ENCODE peak calls at places on chromosomes 6 and 20, in seven cellular contexts. D is PC-9, Q is Panc1, T is HCT116, F is prostate gland, S is spleen, N is esophagus squamous epithelium. R is an unnamed sample.

GRCh38 chr6:163333038-163333437 is 81.5 kb upstream of the QKI start:
- DNase-seq in D (no peak), Q (no peak), T (no peak), F (no peak), S (no peak), N (no peak), R (no peak)

GRCh38 chr6:25872804-25873203 is 1.2 kb downstream of the SLC17A3 start:
- DNase-seq in D (no peak), Q (no peak), T (no peak), F (no peak), S (no peak), N (no peak), R (no peak)

GRCh38 chr20:62901891-62902290 is 24.4 kb downstream of the DIDO1 start:
- DNase-seq in D (no peak), Q (no peak), T (no peak), F (no peak), S (no peak), N (no peak), R (no peak)

GRCh38 chr20:54875307-54875706 is 399.9 kb downstream of the DOK5 start:
- DNase-seq in D (no peak), Q (no peak), T (no peak), F (no peak), S (no peak), N (no peak), R (no peak)

GRCh38 chr6:97663252-97663651 is 380.2 kb upstream of the MMS22L start:
- DNase-seq in D (no peak), Q (no peak), T (no peak), F (no peak), S (peak; percentile 19), N (no peak), R (no peak)

GRCh38 chr20:13117200-13117599 is 103.9 kb upstream of the ISM1 start:
- DNase-seq in D (no peak), Q (no peak), T (no peak), F (no peak), S (no peak), N (no peak), R (no peak)

GRCh38 chr20:57849126-57849867 is 139.5 kb upstream of the PMEPA1 start:
- DNase-seq in D (no peak), Q (no peak), T (no peak), F (no peak), S (no peak), N (no peak), R (no peak)

GRCh38 chr6:97867177-97867576 is 584.2 kb upstream of the MMS22L start:
- DNase-seq in D (no peak), Q (no peak), T (no peak), F (no peak), S (no peak), N (no peak), R (no peak)

GRCh38 chr6:19210849-19211590 is 626.1 kb upstream of the ID4 start:
- DNase-seq in D (no peak), Q (no peak), T (no peak), F (no peak), S (peak; percentile 53), N (no peak), R (peak; percentile 33)

GRCh38 chr6:29797966-29798365 is 29.7 kb upstream of the HLA-G start:
- DNase-seq in D (no peak), Q (no peak), T (no peak), F (no peak), S (no peak), N (no peak), R (no peak)

GRCh38 chr6:90758741-90759140 is 171.9 kb upstream of the MAP3K7 start:
- DNase-seq in D (no peak), Q (no peak), T (no peak), F (no peak), S (no peak), N (no peak), R (no peak)

GRCh38 chr6:4871825-4872224 is 95.6 kb downstream of the CDYL start:
- DNase-seq in D (no peak), Q (no peak), T (no peak), F (no peak), S (no peak), N (no peak), R (no peak)

GRCh38 chr6:79964607-79965081 is 17.3 kb upstream of the ELOVL4 start:
- DNase-seq in D (no peak), Q (no peak), T (no peak), F (no peak), S (no peak), N (no peak), R (no peak)

GRCh38 chr6:79946773-79947190 is 571 bp downstream of the ELOVL4 start:
- DNase-seq in D (no peak), Q (no peak), T (no peak), F (peak; percentile 9), S (no peak), N (no peak), R (no peak)

GRCh38 chr20:56516631-56517030 is 7.9 kb upstream of the FAM209A start:
- DNase-seq in D (no peak), Q (no peak), T (no peak), F (no peak), S (peak; percentile 9), N (no peak), R (no peak)

GRCh38 chr6:79384845-79385244 is 150.4 kb upstream of the HMGN3 start:
- DNase-seq in D (no peak), Q (no peak), T (no peak), F (no peak), S (no peak), N (no peak), R (no peak)

GRCh38 chr20:31716351-31716750 is 6.3 kb downstream of the BCL2L1 start:
- DNase-seq in D (no peak), Q (no peak), T (no peak), F (no peak), S (no peak), N (no peak), R (no peak)

GRCh38 chr20:652611-653109 is 340 bp downstream of the SRXN1 start:
- DNase-seq in D (no peak), Q (no peak), T (no peak), F (no peak), S (peak; percentile 89), N (no peak), R (peak; percentile 65)

GRCh38 chr6:91042656-91043055 is 455.8 kb upstream of the MAP3K7 start:
- DNase-seq in D (no peak), Q (no peak), T (no peak), F (no peak), S (no peak), N (no peak), R (no peak)

DNA sequence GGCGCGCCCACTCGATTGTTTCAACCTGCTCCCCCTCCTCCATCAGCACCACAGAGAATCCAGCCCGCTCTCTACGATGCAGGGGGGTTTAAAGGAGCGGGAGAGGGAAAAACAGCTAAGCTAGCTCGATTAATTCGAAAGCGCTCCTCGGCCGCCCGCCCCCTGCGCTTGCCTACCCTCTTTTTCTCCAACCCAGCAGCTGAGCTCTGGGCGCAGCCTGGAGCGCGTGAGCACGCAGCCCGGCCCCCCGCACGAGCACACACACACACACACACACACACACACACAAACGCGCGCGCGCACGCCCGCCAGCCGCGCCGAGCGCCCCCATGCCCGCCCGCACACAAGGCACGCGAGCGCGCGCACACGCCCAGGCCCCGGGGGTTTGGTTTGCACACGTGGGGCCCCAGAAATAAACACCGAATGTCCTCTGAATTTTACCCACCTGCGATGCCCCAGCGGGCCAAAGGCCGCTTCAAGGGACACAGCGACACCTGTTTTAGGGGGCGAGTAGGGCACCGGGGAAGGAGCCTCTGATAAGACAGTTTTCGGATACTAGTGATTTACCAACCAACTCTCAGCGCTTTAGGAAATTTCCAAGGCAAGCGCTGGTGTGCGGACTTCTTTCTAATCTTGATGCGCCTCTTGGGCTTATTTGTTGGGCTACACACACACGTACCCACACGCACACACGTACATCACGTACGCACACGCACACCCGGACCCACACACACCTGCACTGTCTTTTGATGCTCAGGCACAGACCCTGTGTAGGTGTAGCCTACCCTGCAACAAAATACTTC is 787 bp upstream of the NRN1 start:
- DNase-seq in D (no peak), Q (no peak), T (no peak), F (no peak), S (peak; percentile 75), N (no peak), R (no peak)
- TF ChIP-seq CTCF in D (no peak), Q (no peak), T (no peak), F (no peak), S (no peak), N (no peak), R (no peak)

GRCh38 chr6:47479874-47480273 is 2.3 kb downstream of the CD2AP start:
- DNase-seq in D (no peak), Q (no peak), T (no peak), F (no peak), S (no peak), N (no peak), R (no peak)
- H3K4me1 ChIP-seq in D (peaks cover 60% of the 10 kb centered on the region), Q (peaks cover 50% of the 10 kb centered on the region), T (peaks cover 46% of the 10 kb centered on the region), F (no peaks in the 10 kb centered on the region), S (peaks cover 70% of the 10 kb centered on the region), N (peaks cover 12% of the 10 kb centered on the region), R (peaks cover 44% of the 10 kb centered on the region)

DNA sequence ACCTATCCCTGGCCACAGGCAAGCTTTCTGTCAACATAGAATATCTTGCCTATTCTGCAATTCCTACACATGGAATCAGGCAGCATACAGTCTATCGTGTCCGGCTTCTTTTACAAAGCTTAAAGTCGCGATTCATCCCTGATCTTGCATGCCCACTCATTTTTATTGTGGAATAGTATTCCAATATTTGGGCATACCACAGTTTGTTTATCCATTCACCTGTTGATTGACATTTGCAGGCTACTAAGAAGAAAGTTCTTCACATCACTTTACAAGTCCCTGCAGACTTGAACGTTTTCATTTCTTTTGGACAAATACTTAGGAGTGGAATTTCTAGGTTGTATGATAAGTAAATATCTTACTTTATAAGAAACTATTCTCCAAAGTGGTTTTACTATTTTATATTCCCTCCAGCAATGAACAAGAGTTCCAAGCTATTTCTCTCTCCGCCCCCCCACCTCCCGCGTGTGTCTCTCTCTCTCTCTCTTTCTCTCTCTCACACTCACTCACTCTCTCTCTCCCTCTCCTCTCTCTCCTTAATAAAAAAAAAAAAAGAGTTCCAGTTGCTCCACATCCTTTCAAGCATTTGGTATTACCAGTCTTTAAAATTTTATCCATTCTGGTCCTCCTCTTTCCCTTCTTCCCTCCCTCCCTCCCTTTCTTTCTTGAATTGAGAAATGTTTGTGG is 1.1 kb upstream of the PLCB1 start:
- DNase-seq in D (no peak), Q (no peak), T (no peak), F (no peak), S (no peak), N (no peak), R (no peak)
- H3K27ac ChIP-seq in D (no peak overlapping the region), Q (no peak overlapping the region), T (no peak overlapping the region), F (peak overlapping the region; percentile 88), S (no peak overlapping the region), N (peak overlapping the region; percentile 74), R (no peak overlapping the region)

GRCh38 chr6:31090275-31090972 is 22.0 kb downstream of the C6orf15 start:
- DNase-seq in D (no peak), Q (no peak), T (no peak), F (no peak), S (no peak), N (no peak), R (no peak)

GRCh38 chr6:31092238-31092637 is 20.1 kb downstream of the C6orf15 start:
- DNase-seq in D (no peak), Q (no peak), T (no peak), F (no peak), S (no peak), N (no peak), R (no peak)

GRCh38 chr6:31092769-31093505 is 19.4 kb downstream of the C6orf15 start:
- DNase-seq in D (no peak), Q (no peak), T (no peak), F (no peak), S (no peak), N (no peak), R (no peak)

GRCh38 chr6:31091680-31092079 is 20.7 kb downstream of the C6orf15 start:
- DNase-seq in D (no peak), Q (no peak), T (no peak), F (no peak), S (no peak), N (no peak), R (no peak)

GRCh38 chr6:31090973-31091364 is 21.4 kb downstream of the C6orf15 start:
- DNase-seq in D (no peak), Q (no peak), T (no peak), F (no peak), S (no peak), N (no peak), R (no peak)
- TF ChIP-seq CTCF in D (no peak), Q (no peak), T (no peak), F (no peak), S (no peak), N (no peak), R (no peak)

R was measured in pancreas.